ENCODE peak calls at places on chromosomes 4 and X, in four cellular contexts. W is PC-3, K is colonic mucosa, L is uterus. D is an unnamed sample. For H3K4me1, the result is how much of the 10 kb centered on the place peaks cover.

GRCh38 chr4:42151568-42152506 is 618 bp downstream of the BEND4 start:
- DNase-seq in K (peak), W (no peak), L (no peak), D (peak)

GRCh38 chr4:180407273-180407885 is 1835.8 kb upstream of the TENM3 start:
- DNase-seq in L (no peak), W (peak), K (no peak), D (no peak)

GRCh38 chr4:185411833-185412232 is 13.9 kb downstream of the UFSP2 start:
- DNase-seq in L (no peak), K (no peak), W (no peak), D (no peak)

GRCh38 chrX:68732906-68733493 is 85.5 kb downstream of the STARD8 start:
- DNase-seq in K (peak), W (peak), L (peak), D (peak)

GRCh38 chr4:52076731-52077130 is 25.6 kb downstream of the SPATA18 start:
- DNase-seq in K (no peak), L (no peak), W (no peak), D (no peak)

GRCh38 chrX:151370906-151371305 is 26.1 kb upstream of the VMA21 start:
- DNase-seq in L (no peak), W (no peak), K (no peak), D (no peak)

GRCh38 chr4:2416564-2417195 is 1.8 kb downstream of the ZFYVE28 start:
- DNase-seq in L (no peak), W (no peak), K (peak), D (no peak)

GRCh38 chrX:10932842-10933440 is 178.2 kb upstream of the HCCS start:
- DNase-seq in W (peak), K (no peak), L (no peak), D (no peak)

GRCh38 chr4:25500626-25501318 is 123.7 kb downstream of the ANAPC4 start:
- DNase-seq in L (no peak), K (no peak), W (no peak), D (no peak)

GRCh38 chr4:1195109-1195671 is 22.8 kb upstream of the SPON2 start:
- DNase-seq in K (peak), W (no peak), L (peak), D (peak)

GRCh38 chr4:137070614-137071013 is 461.7 kb downstream of the PCDH18 start:
- DNase-seq in L (no peak), W (no peak), K (no peak), D (no peak)

GRCh38 chr4:794911-795725 is 30.8 kb downstream of the CPLX1 start:
- DNase-seq in W (no peak), L (no peak), K (no peak), D (no peak)

GRCh38 chrX:56314334-56314733 is 82.2 kb downstream of the KLF8 start:
- DNase-seq in L (no peak), K (peak), W (no peak), D (no peak)

GRCh38 chrX:134634691-134635090 is 23.6 kb downstream of the PLAC1 start:
- DNase-seq in L (no peak), W (no peak), K (no peak), D (no peak)

GRCh38 chrX:103571726-103572125 is 13.6 kb upstream of the TCEAL4 start:
- DNase-seq in L (no peak), K (no peak), W (no peak), D (no peak)

GRCh38 chr4:5962416-5962815 is 55.8 kb downstream of the C4orf50 start:
- DNase-seq in K (no peak), L (no peak), W (no peak), D (peak)

GRCh38 chr4:95181446-95182306 is 367.1 kb downstream of the UNC5C start:
- DNase-seq in K (no peak), W (peak), L (no peak), D (no peak)

GRCh38 chr4:170399894-170400293 is 310.1 kb upstream of the AADAT start:
- DNase-seq in L (no peak), K (no peak), W (peak), D (no peak)

DNA sequence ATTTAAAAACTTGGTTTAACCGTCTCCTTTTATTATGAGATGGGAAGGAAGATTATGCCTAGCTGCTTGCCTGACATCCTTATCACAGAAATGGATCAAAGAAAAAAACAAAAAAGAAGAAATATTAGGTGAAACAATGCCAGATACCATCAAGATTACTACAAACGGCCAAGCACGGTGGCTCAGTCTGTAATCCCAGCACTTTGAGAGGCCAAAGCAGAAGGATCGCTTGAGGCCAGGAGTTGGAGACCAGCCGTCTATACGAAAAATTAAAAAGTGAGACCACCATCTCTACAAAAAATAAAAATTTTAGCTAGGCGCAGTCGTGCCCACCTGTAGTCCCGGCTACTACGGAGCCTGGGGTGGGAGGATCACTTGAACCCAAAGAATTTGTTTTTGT is 2.3 kb downstream of the FRYL start:
- DNase-seq in L (no peak), K (no peak), W (peak), D (no peak)
- H3K4me1 ChIP-seq in L (under half), K (under half), W (under half), D (under half)

GRCh38 chrX:155534800-155535199 is 76.4 kb upstream of the F8A3 start:
- DNase-seq in L (no peak), K (no peak), W (no peak), D (no peak)
- H3K27ac ChIP-seq in L (no peak), K (no peak), W (no peak), D (no peak)

DNA sequence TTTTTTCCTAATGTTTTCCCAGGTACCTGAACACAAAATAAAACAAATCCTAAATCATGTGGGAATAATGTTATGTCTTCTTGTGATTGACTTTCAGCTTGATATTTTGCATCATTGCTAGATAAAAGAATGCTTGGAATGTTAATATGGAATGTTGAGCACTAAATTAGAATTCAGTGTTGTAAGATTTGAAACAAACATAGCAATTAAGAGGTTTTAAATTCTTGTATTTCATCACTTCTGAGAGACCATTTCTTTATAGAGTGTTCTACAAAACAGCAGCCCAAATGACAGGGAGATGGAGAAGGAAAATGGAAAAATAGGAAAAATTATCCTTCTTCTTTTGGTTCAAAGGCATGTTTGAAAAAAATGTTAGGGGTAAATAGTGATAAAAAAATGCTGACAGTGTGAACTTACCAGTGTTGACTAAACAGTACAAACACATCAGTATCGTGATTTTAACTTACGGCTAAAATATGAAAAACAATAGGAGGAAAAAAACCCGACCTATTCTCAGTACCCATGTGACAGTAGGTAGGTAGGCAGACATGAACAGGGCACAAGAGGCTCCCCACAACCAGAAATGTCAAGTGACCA is 102.6 kb upstream of the PDE5A start:
- DNase-seq in L (no peak), W (no peak), K (no peak), D (no peak)
- H3K4me1 ChIP-seq in L (under half), W (half or more), K (under half), D (under half)

GRCh38 chr4:75069493-75070074 is 136.7 kb downstream of the PARM1 start:
- DNase-seq in L (no peak), W (no peak), K (no peak), D (no peak)
- H3K27ac ChIP-seq in L (no peak), W (no peak), K (no peak), D (no peak)

GRCh38 chr4:75729836-75730235 is 5.5 kb downstream of the USO1 start:
- DNase-seq in K (no peak), W (no peak), L (no peak), D (no peak)

GRCh38 chr4:75724867-75725724 is 719 bp downstream of the USO1 start:
- DNase-seq in L (peak), K (peak), W (peak), D (peak)

GRCh38 chr4:75724066-75724866 is at the start of gene USO1:
- DNase-seq in K (peak), L (peak), W (peak), D (peak)

GRCh38 chr4:75726577-75726976 is 2.2 kb downstream of the USO1 start:
- DNase-seq in K (no peak), L (no peak), W (no peak), D (no peak)

GRCh38 chr4:75727073-75727472 is 2.7 kb downstream of the USO1 start:
- DNase-seq in K (no peak), L (no peak), W (no peak), D (no peak)
- H3K4me1 ChIP-seq in K (under half), L (under half), W (under half), D (under half)

D was measured in Peyer's patch.